ENCODE peak calls at places on chromosome 5, in four cellular contexts. Z, D, H and K are unnamed samples.
A peak's percentile ranks its signal among the peaks of the same experiment; 100 is the strongest.

GRCh38 chr5:138466900-138467710 is 1.8 kb downstream of the EGR1 start:
- DNase-seq in D (no peak), H (no peak), Z (no peak), K (no peak)

GRCh38 chr5:123992641-123993040 is 480.7 kb downstream of the CSNK1G3 start:
- DNase-seq in H (no peak), D (no peak), Z (no peak), K (no peak)

GRCh38 chr5:93430139-93430538 is 150.9 kb downstream of the NR2F1-AS1 start:
- DNase-seq in D (no peak), H (no peak), Z (no peak), K (no peak)

GRCh38 chr5:81425569-81425968 is 31.6 kb upstream of the ACOT12 start:
- DNase-seq in Z (no peak), D (no peak), H (peak; percentile 56), K (no peak)

GRCh38 chr5:173868096-173868879 is 19.9 kb upstream of the CPEB4 start:
- DNase-seq in Z (no peak), D (no peak), H (peak; percentile 89), K (no peak)

GRCh38 chr5:178895615-178896571 is at the start of gene ZFP2:
- DNase-seq in Z (peak; percentile 54), H (peak; percentile 28), D (peak; percentile 30), K (peak; percentile 69)

GRCh38 chr5:16522096-16522495 is 56.5 kb upstream of the ZNF622 start:
- DNase-seq in D (no peak), H (no peak), Z (no peak), K (no peak)

GRCh38 chr5:88142801-88143692 is 125.6 kb downstream of the TMEM161B start:
- DNase-seq in D (no peak), H (no peak), Z (peak; percentile 42), K (no peak)

GRCh38 chr5:151106073-151106472 is 25.2 kb upstream of the TNIP1 start:
- DNase-seq in D (no peak), Z (no peak), H (no peak), K (no peak)

GRCh38 chr5:149420509-149421371 is 41.6 kb upstream of the IL17B start:
- DNase-seq in H (no peak), Z (no peak), D (no peak), K (no peak)

GRCh38 chr5:14147210-14147609 is 4.1 kb downstream of the TRIO start:
- DNase-seq in Z (no peak), D (no peak), H (no peak), K (no peak)

GRCh38 chr5:101532430-101532829 is 629.3 kb upstream of the ST8SIA4 start:
- DNase-seq in H (no peak), Z (no peak), D (no peak), K (no peak)

GRCh38 chr5:140590861-140591260 is 26.2 kb downstream of the SLC35A4 start:
- DNase-seq in H (no peak), D (no peak), Z (no peak), K (no peak)

GRCh38 chr5:124902097-124902821 is 155.8 kb upstream of the ZNF608 start:
- DNase-seq in D (no peak), H (peak; percentile 26), Z (no peak), K (no peak)

GRCh38 chr5:72517961-72518690 is 10.9 kb upstream of the ZNF366 start:
- DNase-seq in Z (no peak), H (no peak), D (no peak), K (no peak)

GRCh38 chr5:43839218-43839617 is 236.2 kb downstream of the NNT start:
- DNase-seq in D (no peak), H (peak; percentile 63), Z (no peak), K (no peak)

GRCh38 chr5:150318613-150319483 is 16.1 kb upstream of the ARSI start:
- DNase-seq in D (no peak), Z (no peak), H (no peak), K (no peak)

GRCh38 chr5:140672455-140673186 is 755 bp downstream of the DND1 start:
- DNase-seq in H (no peak), D (no peak), Z (no peak), K (no peak)

GRCh38 chr5:10250804-10251276 is 760 bp downstream of the CCT5 start:
- DNase-seq in D (no peak), Z (no peak), H (no peak), K (no peak)

GRCh38 chr5:143319437-143320302 is 83.8 kb downstream of the NR3C1 start:
- DNase-seq in D (no peak), Z (no peak), H (no peak), K (no peak)

GRCh38 chr5:86500947-86501346 is 116.8 kb upstream of the COX7C start:
- DNase-seq in Z (no peak), D (no peak), H (peak; percentile 4), K (no peak)

GRCh38 chr5:73596705-73597328 is 29.2 kb upstream of the ARHGEF28 start:
- DNase-seq in D (peak; percentile 13), Z (no peak), H (peak; percentile 37), K (no peak)

GRCh38 chr5:45750574-45750973 is 54.4 kb upstream of the HCN1 start:
- DNase-seq in Z (no peak), D (no peak), H (no peak), K (no peak)

GRCh38 chr5:18944771-18945170 is 1043.2 kb downstream of the CDH18 start:
- DNase-seq in Z (no peak), H (peak; percentile 56), D (no peak), K (no peak)

GRCh38 chr5:116942622-116943021 is 368.0 kb upstream of the SEMA6A start:
- DNase-seq in Z (no peak), H (peak; percentile 3), D (no peak), K (no peak)

GRCh38 chr5:22708770-22709328 is 144.3 kb downstream of the CDH12 start:
- DNase-seq in H (no peak), Z (no peak), D (no peak), K (no peak)

GRCh38 chr5:142720561-142721275 is 34.8 kb upstream of the FGF1 start:
- DNase-seq in H (no peak), D (peak; percentile 68), Z (no peak), K (no peak)

GRCh38 chr5:39138892-39139291 is 64.7 kb upstream of the RICTOR start:
- DNase-seq in H (peak; percentile 62), Z (no peak), D (no peak), K (no peak)

GRCh38 chr5:54765327-54765726 is 220.1 kb downstream of the ESM1 start:
- DNase-seq in H (no peak), Z (no peak), D (no peak), K (no peak)

GRCh38 chr5:435961-436640 is 6.9 kb upstream of the EXOC3 start:
- DNase-seq in D (peak; percentile 53), Z (peak; percentile 7), H (no peak), K (no peak)

GRCh38 chr5:172816887-172817418 is 17.1 kb upstream of the ERGIC1 start:
- DNase-seq in Z (no peak), D (no peak), H (peak; percentile 77), K (no peak)

GRCh38 chr5:7745882-7746735 is 104.8 kb downstream of the CFAP90 start:
- DNase-seq in H (peak; percentile 58), D (peak; percentile 45), Z (peak; percentile 74), K (no peak)

GRCh38 chr5:96093890-96094381 is 132.3 kb upstream of the ELL2 start:
- DNase-seq in H (peak; percentile 85), Z (no peak), D (no peak), K (no peak)

GRCh38 chr5:149853019-149853648 is 91.5 kb downstream of the PDE6A start:
- DNase-seq in D (no peak), H (peak; percentile 61), Z (peak; percentile 74), K (no peak)

GRCh38 chr5:29382735-29383280 is 1810.7 kb upstream of the CDH6 start:
- DNase-seq in D (no peak), Z (no peak), H (peak; percentile 82), K (no peak)

GRCh38 chr5:170219615-170220014 is 13.2 kb upstream of the C5orf58 start:
- DNase-seq in D (no peak), H (peak; percentile 94), Z (no peak), K (no peak)